ENCODE peak calls at places on chromosomes 5 and 9, in nine cellular contexts. J is NT2/D1; K is pancreas; V is uterus; B is heart left ventricle; N is left ventricle myocardium inferior; E is neuronal stem cell; R is OCI-LY7; C is naive thymus-derived CD4-positive, alpha-beta T cell. Z is an unnamed sample. For H3K4me1, the result is how much of the 10 kb centered on the place peaks cover.

GRCh38 chr9:117265253-117265652 is 149.6 kb downstream of the ASTN2 start:
- DNase-seq in J (no peak), K (no peak), V (no peak), B (peak), N (no peak), E (no peak), R (no peak), C (no peak), Z (no peak)

GRCh38 chr5:157860898-157861894 is 2.3 kb upstream of the CLINT1 start:
- DNase-seq in J (no peak), K (no peak), V (no peak), B (no peak), N (no peak), E (no peak), R (peak), C (no peak), Z (no peak)

GRCh38 chr9:92406506-92406905 is 2.1 kb upstream of the OGN start:
- DNase-seq in J (no peak), K (no peak), V (no peak), B (peak), N (no peak), E (no peak), R (peak), C (peak), Z (peak)

GRCh38 chr5:155826947-155827815 is 499.8 kb upstream of the SGCD start:
- DNase-seq in J (no peak), K (no peak), V (no peak), B (no peak), N (no peak), E (no peak), R (no peak), C (no peak), Z (no peak)

GRCh38 chr9:7246917-7247538 is 489.3 kb downstream of the KDM4C start:
- DNase-seq in J (no peak), K (no peak), V (no peak), B (no peak), N (no peak), E (no peak), R (no peak), C (no peak), Z (no peak)

GRCh38 chr9:120306561-120306960 is 273.4 kb downstream of the CDK5RAP2 start:
- DNase-seq in J (no peak), K (no peak), V (no peak), B (no peak), N (no peak), E (no peak), R (no peak), C (no peak), Z (peak)

GRCh38 chr5:154830596-154830995 is 19.8 kb downstream of the FAXDC2 start:
- DNase-seq in J (no peak), K (no peak), V (no peak), B (no peak), N (no peak), E (no peak), R (no peak), C (no peak), Z (no peak)

GRCh38 chr5:141559481-141559880 is 59.3 kb downstream of the DIAPH1 start:
- DNase-seq in J (no peak), K (no peak), V (no peak), B (no peak), N (no peak), E (no peak), R (no peak), C (no peak), Z (no peak)

GRCh38 chr5:39186722-39187539 is 32.4 kb downstream of the FYB1 start:
- DNase-seq in J (no peak), K (no peak), V (no peak), B (no peak), N (no peak), E (no peak), R (no peak), C (peak), Z (no peak)

GRCh38 chr5:90967851-90968250 is 409.3 kb downstream of the ADGRV1 start:
- DNase-seq in J (no peak), K (no peak), V (no peak), B (no peak), N (no peak), E (no peak), R (no peak), C (no peak), Z (no peak)

GRCh38 chr5:80055491-80056170 is 20.5 kb downstream of the THBS4 start:
- DNase-seq in J (no peak), K (no peak), V (no peak), B (no peak), N (no peak), E (no peak), R (no peak), C (no peak), Z (peak)

GRCh38 chr5:78538240-78538850 is 110.2 kb downstream of the LHFPL2 start:
- DNase-seq in J (no peak), K (no peak), V (no peak), B (no peak), N (no peak), E (no peak), R (no peak), C (no peak), Z (no peak)

GRCh38 chr9:21075484-21075883 is 2.3 kb downstream of the IFNB1 start:
- DNase-seq in J (no peak), K (no peak), V (no peak), B (no peak), N (no peak), E (no peak), R (no peak), C (no peak), Z (no peak)

GRCh38 chr5:178651046-178651810 is 24.4 kb upstream of the CLK4 start:
- DNase-seq in J (no peak), K (no peak), V (no peak), B (no peak), N (no peak), E (no peak), R (no peak), C (no peak), Z (no peak)

GRCh38 chr5:127290019-127290945 is at the start of gene MEGF10:
- DNase-seq in J (peak), K (peak), V (peak), B (no peak), N (no peak), E (peak), R (no peak), C (no peak), Z (no peak)

GRCh38 chr9:35882996-35883395 is 12.8 kb upstream of the OR13J1 start:
- DNase-seq in J (no peak), K (no peak), V (no peak), B (no peak), N (no peak), E (no peak), R (no peak), C (no peak), Z (no peak)

GRCh38 chr9:14957054-14957453 is 46.8 kb upstream of the FREM1 start:
- DNase-seq in J (no peak), K (no peak), V (no peak), B (peak), N (peak), E (no peak), R (no peak), C (no peak), Z (no peak)

GRCh38 chr9:14960881-14961280 is 50.7 kb upstream of the FREM1 start:
- DNase-seq in J (no peak), K (no peak), V (no peak), B (no peak), N (no peak), E (no peak), R (no peak), C (no peak), Z (no peak)

GRCh38 chr9:14962193-14962899 is 52.1 kb upstream of the FREM1 start:
- DNase-seq in J (no peak), K (no peak), V (no peak), B (peak), N (no peak), E (no peak), R (no peak), C (no peak), Z (no peak)

GRCh38 chr9:14958989-14959388 is 48.8 kb upstream of the FREM1 start:
- DNase-seq in J (no peak), K (no peak), V (no peak), B (no peak), N (no peak), E (no peak), R (no peak), C (no peak), Z (no peak)

DNA sequence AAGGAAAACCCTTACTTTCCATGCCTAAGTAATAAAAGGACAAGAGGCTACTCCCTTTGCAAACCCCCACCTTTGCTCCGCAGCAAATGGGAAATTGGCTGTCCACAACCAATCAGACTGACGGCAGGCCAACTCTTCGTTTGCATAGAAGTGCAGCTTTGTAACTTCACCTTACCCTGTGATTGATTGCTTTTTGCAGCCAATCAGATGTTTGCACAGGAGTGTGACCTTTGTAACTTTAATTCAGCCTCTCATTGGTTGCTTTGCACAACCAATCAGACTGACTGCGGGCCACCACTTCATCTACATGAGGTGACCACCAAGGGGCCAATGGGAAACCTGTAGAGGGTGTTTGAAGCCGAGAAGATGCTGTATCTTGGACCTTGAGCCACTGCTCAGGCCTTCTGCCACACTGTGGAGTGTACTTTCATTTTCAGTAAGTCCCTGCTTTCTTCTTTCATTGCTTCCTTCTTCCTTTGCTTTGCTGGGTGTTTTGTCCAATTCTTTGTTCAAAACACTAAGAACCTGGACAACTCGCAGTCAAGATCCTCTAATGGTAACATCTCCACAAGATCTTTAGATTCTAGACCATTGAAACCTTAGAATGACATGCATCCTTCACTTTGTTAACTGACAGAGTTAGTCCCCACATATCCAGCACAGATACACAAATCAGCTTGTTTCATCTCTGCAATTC is 51.3 kb upstream of the FREM1 start:
- DNase-seq in J (no peak), K (no peak), V (no peak), B (no peak), N (no peak), E (no peak), R (no peak), C (no peak), Z (no peak)
- H3K4me3 ChIP-seq in J (no peak), K (no peak), V (no peak), B (no peak), N (no peak), E (no peak), R (no peak), C (no peak), Z (no peak)

DNA sequence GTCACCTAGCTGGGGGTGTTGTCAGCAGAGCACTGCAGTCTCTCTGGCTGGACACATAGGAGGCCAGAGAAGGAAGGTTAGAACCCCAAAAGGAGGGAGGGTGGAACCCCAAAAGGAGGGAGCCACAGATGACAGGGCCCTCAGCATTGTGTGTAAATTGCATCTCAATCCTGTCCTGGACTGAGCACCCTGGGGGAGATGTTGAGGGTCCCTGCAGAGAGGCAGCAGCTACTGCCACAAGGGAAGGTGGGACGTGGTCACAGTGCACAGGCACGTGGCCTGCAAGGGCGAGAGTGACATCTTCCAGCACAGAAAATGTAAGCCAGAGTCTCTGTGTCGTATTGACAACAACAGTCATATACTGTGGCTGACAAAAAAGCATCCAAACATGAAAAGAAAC is 36.5 kb upstream of the CEP72 start:
- DNase-seq in J (no peak), K (no peak), V (no peak), B (no peak), N (no peak), E (no peak), R (no peak), C (no peak), Z (no peak)
- H3K4me1 ChIP-seq in J (under half), K (under half), V (under half), B (under half), N (under half), E (under half), R (under half), C (under half), Z (under half)

DNA sequence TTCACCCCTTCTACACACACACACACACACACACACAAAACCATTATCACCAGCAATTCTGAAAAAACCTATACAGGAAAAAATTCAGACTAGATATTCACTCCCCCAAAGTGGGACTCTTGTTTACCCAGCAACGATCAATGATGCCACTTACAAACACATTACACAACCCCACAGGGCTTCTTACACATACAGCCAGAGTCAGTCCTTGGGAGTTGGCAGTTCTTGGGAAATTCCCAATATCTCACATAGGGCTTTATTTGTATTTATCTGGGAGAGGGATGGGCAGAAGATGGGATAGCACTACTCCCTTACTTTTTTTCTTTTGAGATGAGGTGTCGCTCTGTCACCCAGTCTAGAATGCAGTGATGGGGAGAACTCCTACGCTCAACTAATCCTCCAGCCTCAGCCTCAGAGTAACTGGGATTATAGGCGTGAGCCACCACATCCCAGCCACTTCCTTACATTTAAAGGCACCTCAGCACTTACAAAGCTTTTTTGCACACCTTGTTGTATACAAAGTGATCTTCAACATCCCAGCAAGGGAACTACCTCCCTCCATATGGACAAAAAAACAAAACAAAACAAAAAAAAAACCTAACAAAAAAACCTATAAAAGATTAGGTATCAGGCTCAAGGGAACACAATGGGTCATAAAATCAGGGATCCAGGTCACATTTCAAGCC is 168.4 kb downstream of the TSSK1B start:
- DNase-seq in J (no peak), K (no peak), V (no peak), B (no peak), N (no peak), E (no peak), R (no peak), C (no peak), Z (no peak)
- H3K4me3 ChIP-seq in J (no peak), K (no peak), V (no peak), B (no peak), N (no peak), E (no peak), R (no peak), C (no peak), Z (no peak)

DNA sequence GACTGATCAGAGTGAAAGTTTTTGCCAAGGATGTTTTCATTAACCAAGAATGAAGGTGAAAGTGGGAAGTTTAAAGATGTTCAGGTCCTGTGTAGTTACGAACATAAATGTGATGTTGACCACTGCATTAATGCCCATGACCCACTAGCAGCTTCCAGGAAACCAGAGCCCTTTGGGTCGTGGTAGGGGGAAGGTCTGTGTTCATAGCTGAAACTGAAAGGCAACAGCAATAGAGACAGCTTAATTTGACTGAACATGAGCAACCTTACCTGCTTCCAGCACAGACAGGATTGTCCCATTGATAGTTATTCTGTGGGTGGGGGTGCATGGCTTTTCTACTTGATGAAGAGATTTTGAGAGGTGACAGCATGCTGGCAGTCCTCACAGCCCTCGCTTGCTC is 21.1 kb downstream of the MARCHF6 start:
- DNase-seq in J (no peak), K (no peak), V (no peak), B (no peak), N (no peak), E (no peak), R (no peak), C (no peak), Z (no peak)
- H3K4me1 ChIP-seq in J (under half), K (under half), V (under half), B (under half), N (half or more), E (under half), R (under half), C (under half), Z (under half)

GRCh38 chr5:124161286-124161685 is 585.2 kb downstream of the ZNF608 start:
- DNase-seq in J (no peak), K (no peak), V (no peak), B (no peak), N (no peak), E (no peak), R (no peak), C (no peak), Z (no peak)

GRCh38 chr5:124156408-124157027 is 589.9 kb downstream of the ZNF608 start:
- DNase-seq in J (no peak), K (no peak), V (no peak), B (no peak), N (no peak), E (no peak), R (no peak), C (no peak), Z (no peak)

GRCh38 chr5:124154714-124155113 is 591.7 kb downstream of the ZNF608 start:
- DNase-seq in J (no peak), K (no peak), V (no peak), B (no peak), N (no peak), E (no peak), R (peak), C (no peak), Z (no peak)

GRCh38 chr5:124160265-124160664 is 586.2 kb downstream of the ZNF608 start:
- DNase-seq in J (no peak), K (no peak), V (no peak), B (no peak), N (no peak), E (no peak), R (peak), C (no peak), Z (no peak)

GRCh38 chr5:124157320-124157719 is 589.1 kb downstream of the ZNF608 start:
- DNase-seq in J (no peak), K (no peak), V (no peak), B (no peak), N (no peak), E (no peak), R (peak), C (no peak), Z (no peak)
- H3K4me3 ChIP-seq in J (no peak), K (no peak), V (no peak), B (no peak), N (no peak), E (no peak), R (peak), C (no peak), Z (no peak)

GRCh38 chr5:170262061-170262764 is 29.4 kb downstream of the C5orf58 start:
- DNase-seq in J (no peak), K (no peak), V (no peak), B (no peak), N (no peak), E (no peak), R (no peak), C (peak), Z (no peak)
- H3K4me1 ChIP-seq in J (under half), K (under half), V (under half), B (under half), N (under half), E (under half), R (under half), C (half or more), Z (under half)

Z was measured in right atrium auricular region.